ENCODE peak calls at places on chromosomes 6 and 20, in four cellular contexts. One of them, this sample, is unnamed.

GRCh38 chr6:166119116-166119911 is 48.3 kb downstream of the TBXT start:
- DNase-seq in H1: no peak
- DNase-seq in WTC11: no peak
- DNase-seq in K562: no peak
- DNase-seq in this sample: no peak

GRCh38 chr20:15107952-15108351 is 770.5 kb upstream of the FLRT3 start:
- DNase-seq in H1: no peak
- DNase-seq in WTC11: no peak
- DNase-seq in K562: no peak
- DNase-seq in this sample: no peak

GRCh38 chr6:154111025-154111424 is 72.0 kb downstream of the OPRM1 start:
- DNase-seq in K562: no peak
- DNase-seq in H1: no peak
- DNase-seq in WTC11: no peak
- DNase-seq in this sample: no peak

GRCh38 chr6:39366875-39367618 is 44.5 kb upstream of the KCNK16 start:
- DNase-seq in WTC11: no peak
- DNase-seq in H1: no peak
- DNase-seq in K562: no peak
- DNase-seq in this sample: peak

GRCh38 chr20:7897965-7898364 is 42.3 kb downstream of the HAO1 start:
- DNase-seq in H1: no peak
- DNase-seq in K562: no peak
- DNase-seq in WTC11: no peak
- DNase-seq in this sample: no peak

GRCh38 chr6:53020005-53020744 is 25.1 kb upstream of the GSTA4 start:
- DNase-seq in WTC11: no peak
- DNase-seq in K562: peak
- DNase-seq in H1: no peak
- DNase-seq in this sample: peak

GRCh38 chr6:149473080-149474052 is 11.4 kb downstream of the ZC3H12D start:
- DNase-seq in K562: no peak
- DNase-seq in WTC11: no peak
- DNase-seq in H1: no peak
- DNase-seq in this sample: no peak

GRCh38 chr6:27668442-27669275 is 195.8 kb upstream of the ZNF184 start:
- DNase-seq in K562: peak
- DNase-seq in H1: peak
- DNase-seq in WTC11: peak
- DNase-seq in this sample: peak

GRCh38 chr20:4289875-4290274 is 274.5 kb upstream of the RNF24 start:
- DNase-seq in WTC11: no peak
- DNase-seq in H1: no peak
- DNase-seq in K562: no peak
- DNase-seq in this sample: no peak

GRCh38 chr6:55713411-55713810 is 134.4 kb upstream of the HMGCLL1 start:
- DNase-seq in WTC11: no peak
- DNase-seq in K562: no peak
- DNase-seq in H1: no peak
- DNase-seq in this sample: no peak

GRCh38 chr6:69732640-69733039 is 64.2 kb downstream of the LMBRD1 start:
- DNase-seq in WTC11: no peak
- DNase-seq in H1: no peak
- DNase-seq in K562: peak
- DNase-seq in this sample: no peak

GRCh38 chr6:163390770-163391169 is 23.7 kb upstream of the QKI start:
- DNase-seq in H1: no peak
- DNase-seq in K562: no peak
- DNase-seq in WTC11: no peak
- DNase-seq in this sample: no peak

GRCh38 chr6:118644007-118644406 is 7.4 kb downstream of the CEP85L start:
- DNase-seq in WTC11: no peak
- DNase-seq in H1: no peak
- DNase-seq in K562: no peak
- DNase-seq in this sample: no peak

GRCh38 chr20:47784599-47785320 is 521 bp downstream of the SULF2 start:
- DNase-seq in WTC11: peak
- DNase-seq in K562: no peak
- DNase-seq in H1: peak
- DNase-seq in this sample: peak

GRCh38 chr20:57695012-57695411 is 14.8 kb downstream of the PMEPA1 start:
- DNase-seq in K562: no peak
- DNase-seq in WTC11: no peak
- DNase-seq in H1: no peak
- DNase-seq in this sample: no peak

GRCh38 chr6:112317461-112317860 is 29.7 kb upstream of the RFPL4B start:
- DNase-seq in WTC11: no peak
- DNase-seq in H1: no peak
- DNase-seq in K562: no peak
- DNase-seq in this sample: no peak

GRCh38 chr6:118744261-118744941 is 93.0 kb upstream of the CEP85L start:
- DNase-seq in K562: no peak
- DNase-seq in WTC11: no peak
- DNase-seq in H1: no peak
- DNase-seq in this sample: no peak

GRCh38 chr20:35345189-35345588 is 53.0 kb upstream of the FAM83C start:
- DNase-seq in K562: no peak
- DNase-seq in WTC11: no peak
- DNase-seq in H1: no peak
- DNase-seq in this sample: no peak

GRCh38 chr6:37222125-37222967 is 35.2 kb upstream of the TBC1D22B start:
- DNase-seq in K562: peak
- DNase-seq in WTC11: peak
- DNase-seq in H1: peak
- DNase-seq in this sample: peak

GRCh38 chr6:161403717-161404116 is 129.9 kb upstream of the AGPAT4 start:
- DNase-seq in K562: no peak
- DNase-seq in WTC11: no peak
- DNase-seq in H1: no peak
- DNase-seq in this sample: no peak

GRCh38 chr20:1535420-1536175 is 21.9 kb downstream of the SIRPD start:
- DNase-seq in K562: no peak
- DNase-seq in WTC11: no peak
- DNase-seq in H1: no peak
- DNase-seq in this sample: no peak

GRCh38 chr20:38260378-38261053 is at the start of gene KIAA1755:
- DNase-seq in H1: peak
- DNase-seq in WTC11: peak
- DNase-seq in K562: no peak
- DNase-seq in this sample: peak

GRCh38 chr20:17225891-17226409 is 890 bp upstream of the PCSK2 start:
- DNase-seq in H1: peak
- DNase-seq in WTC11: peak
- DNase-seq in K562: no peak
- DNase-seq in this sample: peak

GRCh38 chr6:41462980-41463930 is 82.9 kb upstream of the FOXP4 start:
- DNase-seq in K562: peak
- DNase-seq in WTC11: no peak
- DNase-seq in H1: no peak
- DNase-seq in this sample: peak

GRCh38 chr6:73451166-73452106 is 661 bp downstream of the CGAS start:
- DNase-seq in H1: peak
- DNase-seq in WTC11: peak
- DNase-seq in K562: no peak
- DNase-seq in this sample: peak

GRCh38 chr6:129539032-129539431 is 170.9 kb downstream of the ARHGAP18 start:
- DNase-seq in K562: no peak
- DNase-seq in WTC11: no peak
- DNase-seq in H1: no peak
- DNase-seq in this sample: no peak

GRCh38 chr6:44446626-44447297 is 59.3 kb downstream of the CDC5L start:
- DNase-seq in H1: no peak
- DNase-seq in WTC11: no peak
- DNase-seq in K562: no peak
- DNase-seq in this sample: no peak

GRCh38 chr20:23641936-23642751 is 4.4 kb upstream of the CST3 start:
- DNase-seq in WTC11: no peak
- DNase-seq in K562: no peak
- DNase-seq in H1: no peak
- DNase-seq in this sample: no peak

GRCh38 chr6:133248241-133249001 is 7.3 kb downstream of the EYA4 start:
- DNase-seq in H1: no peak
- DNase-seq in WTC11: no peak
- DNase-seq in K562: no peak
- DNase-seq in this sample: no peak

GRCh38 chr6:112027942-112028674 is 25.8 kb upstream of the CCN6 start:
- DNase-seq in K562: no peak
- DNase-seq in WTC11: no peak
- DNase-seq in H1: no peak
- DNase-seq in this sample: no peak

GRCh38 chr6:37673436-37673835 is 24.2 kb downstream of the MDGA1 start:
- DNase-seq in H1: no peak
- DNase-seq in WTC11: no peak
- DNase-seq in K562: no peak
- DNase-seq in this sample: no peak

GRCh38 chr20:43548273-43548880 is 10.4 kb upstream of the SGK2 start:
- DNase-seq in K562: no peak
- DNase-seq in H1: no peak
- DNase-seq in WTC11: no peak
- DNase-seq in this sample: no peak

GRCh38 chr6:116511424-116512131 is at the start of gene CALHM5:
- DNase-seq in K562: peak
- DNase-seq in H1: no peak
- DNase-seq in WTC11: no peak
- DNase-seq in this sample: no peak

GRCh38 chr6:33206864-33207568 is 1.3 kb upstream of the RING1 start:
- DNase-seq in H1: no peak
- DNase-seq in K562: no peak
- DNase-seq in WTC11: no peak
- DNase-seq in this sample: peak

GRCh38 chr6:24890471-24890870 is 45.3 kb downstream of the RIPOR2 start:
- DNase-seq in K562: no peak
- DNase-seq in WTC11: no peak
- DNase-seq in H1: no peak
- DNase-seq in this sample: no peak

GRCh38 chr20:13681248-13682125 is 42.8 kb upstream of the TASP1 start:
- DNase-seq in H1: no peak
- DNase-seq in WTC11: no peak
- DNase-seq in K562: peak
- DNase-seq in this sample: no peak

GRCh38 chr6:168285456-168285855 is 34.1 kb downstream of the DACT2 start:
- DNase-seq in WTC11: no peak
- DNase-seq in H1: no peak
- DNase-seq in K562: no peak
- DNase-seq in this sample: no peak

DNA sequence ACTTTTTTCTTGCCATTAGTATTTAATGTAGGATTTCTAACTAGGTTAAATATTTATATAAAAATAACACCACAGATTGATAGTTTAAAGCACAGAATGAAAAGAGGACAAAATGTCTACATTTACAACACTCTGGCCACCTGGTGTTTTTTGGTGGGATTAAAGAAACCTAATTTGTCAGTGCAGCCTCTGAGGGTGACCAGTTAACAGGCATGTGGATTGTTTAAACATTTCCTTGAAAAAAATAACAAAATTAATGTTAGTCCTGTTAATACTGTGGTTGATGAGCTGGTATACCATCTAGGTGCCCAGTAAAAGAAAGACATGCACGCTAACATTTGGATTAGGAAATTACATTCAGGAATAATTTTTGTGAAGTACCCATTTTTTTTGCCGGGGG is 8.8 kb downstream of the SLC9A8 start:
- DNase-seq in H1: no peak
- DNase-seq in K562: no peak
- DNase-seq in WTC11: no peak
- DNase-seq in this sample: no peak
- TF ChIP-seq CTCF in H1: no peak
- TF ChIP-seq CTCF in K562: no peak
- TF ChIP-seq CTCF in WTC11: no peak
- TF ChIP-seq CTCF in this sample: no peak

GRCh38 chr6:156729248-156729647 is 47.9 kb upstream of the ARID1B start:
- DNase-seq in WTC11: no peak
- DNase-seq in H1: no peak
- DNase-seq in K562: no peak
- DNase-seq in this sample: no peak

GRCh38 chr6:156727715-156728385 is 49.3 kb upstream of the ARID1B start:
- DNase-seq in K562: peak
- DNase-seq in WTC11: no peak
- DNase-seq in H1: no peak
- DNase-seq in this sample: no peak

GRCh38 chr6:156725712-156726111 is 51.5 kb upstream of the ARID1B start:
- DNase-seq in WTC11: no peak
- DNase-seq in H1: no peak
- DNase-seq in K562: no peak
- DNase-seq in this sample: no peak

GRCh38 chr6:156735751-156736150 is 41.4 kb upstream of the ARID1B start:
- DNase-seq in H1: no peak
- DNase-seq in WTC11: no peak
- DNase-seq in K562: no peak
- DNase-seq in this sample: no peak

GRCh38 chr6:156731436-156731835 is 45.7 kb upstream of the ARID1B start:
- DNase-seq in WTC11: no peak
- DNase-seq in K562: no peak
- DNase-seq in H1: no peak
- DNase-seq in this sample: no peak
- TF ChIP-seq TEAD4 in WTC11: no peak
- TF ChIP-seq TEAD4 in K562: no peak
- TF ChIP-seq TEAD4 in H1: no peak
- TF ChIP-seq TEAD4 in this sample: no peak

DNA sequence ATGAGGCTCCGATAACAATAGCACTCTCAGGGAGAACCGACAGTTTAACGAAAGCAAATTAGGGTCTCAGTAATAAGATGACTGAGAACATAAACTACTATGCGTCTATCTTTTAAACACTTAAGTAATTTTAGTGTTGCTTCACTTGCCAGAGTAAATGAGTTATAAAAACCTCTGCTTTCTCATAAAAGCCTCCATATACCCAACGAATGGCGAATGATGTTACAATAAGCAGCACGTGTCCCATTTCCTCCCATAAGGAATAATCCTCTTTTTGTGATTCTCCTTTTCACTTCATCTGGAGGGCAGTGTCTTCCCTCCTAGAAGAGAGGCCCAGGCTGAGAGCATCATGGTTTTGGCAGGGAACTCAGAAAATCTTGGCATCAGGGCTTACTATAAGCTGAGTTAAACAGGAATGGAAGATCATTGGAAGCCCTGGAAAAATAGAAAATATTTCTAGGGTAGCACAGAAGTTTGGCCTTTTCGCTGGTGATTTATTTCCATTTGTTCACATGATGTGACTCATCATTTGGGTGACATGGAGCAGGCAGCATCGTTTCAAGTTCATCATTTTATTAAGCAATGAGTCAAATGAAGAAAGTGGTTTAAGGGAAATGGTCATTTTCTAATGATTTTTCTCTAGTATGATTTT is 255.4 kb downstream of the ATXN1 start:
- DNase-seq in H1: no peak
- DNase-seq in K562: no peak
- DNase-seq in WTC11: no peak
- DNase-seq in this sample: no peak
- TF ChIP-seq CTCF in H1: no peak
- TF ChIP-seq CTCF in K562: no peak
- TF ChIP-seq CTCF in WTC11: no peak
- TF ChIP-seq CTCF in this sample: peak

GRCh38 chr6:87762116-87762515 is 60.1 kb upstream of the AKIRIN2 start:
- DNase-seq in K562: no peak
- DNase-seq in WTC11: no peak
- DNase-seq in H1: no peak
- DNase-seq in this sample: peak
- TF ChIP-seq TEAD4 in K562: no peak
- TF ChIP-seq TEAD4 in WTC11: no peak
- TF ChIP-seq TEAD4 in H1: no peak
- TF ChIP-seq TEAD4 in this sample: no peak

This sample was measured in SK-N-SH.